ENCODE peak calls at places on chromosomes 6 and 20, in five cellular contexts. O is ovary, Q is K562, P is PC-3, E is IMR-90. V is an unnamed sample. For H3K27me3, the result is how much of the 10 kb centered on the place peaks cover.

GRCh38 chr6:124658053-124658452 is 304.2 kb upstream of the RNF217 start:
- DNase-seq in O (no peak), Q (no peak), P (no peak), E (no peak), V (no peak)

GRCh38 chr6:8182209-8182845 is 80.0 kb upstream of the EEF1E1 start:
- DNase-seq in O (no peak), Q (no peak), P (no peak), E (peak), V (no peak)

GRCh38 chr6:169208011-169208410 is 45.6 kb downstream of the THBS2 start:
- DNase-seq in O (no peak), Q (no peak), P (no peak), E (no peak), V (no peak)

GRCh38 chr6:15956205-15957106 is 172.4 kb upstream of the MYLIP start:
- DNase-seq in O (no peak), Q (no peak), P (no peak), E (no peak), V (no peak)

GRCh38 chr6:132199343-132199742 is 201.9 kb downstream of the MOXD1 start:
- DNase-seq in O (no peak), Q (no peak), P (peak), E (peak), V (no peak)

GRCh38 chr6:5175195-5175594 is 85.6 kb downstream of the LYRM4 start:
- DNase-seq in O (no peak), Q (peak), P (peak), E (no peak), V (no peak)

GRCh38 chr20:62741191-62741676 is 32.6 kb downstream of the NTSR1 start:
- DNase-seq in O (no peak), Q (no peak), P (peak), E (no peak), V (no peak)

GRCh38 chr6:21908117-21908848 is 314.7 kb downstream of the SOX4 start:
- DNase-seq in O (no peak), Q (no peak), P (no peak), E (no peak), V (no peak)

GRCh38 chr6:163392533-163392932 is 22.0 kb upstream of the QKI start:
- DNase-seq in O (no peak), Q (peak), P (peak), E (peak), V (no peak)

GRCh38 chr20:46286977-46287376 is 21.3 kb downstream of the CDH22 start:
- DNase-seq in O (no peak), Q (no peak), P (no peak), E (no peak), V (no peak)

GRCh38 chr6:46781478-46782378 is 11.5 kb upstream of the MEP1A start:
- DNase-seq in O (no peak), Q (peak), P (peak), E (peak), V (no peak)

GRCh38 chr6:165556116-165556843 is 106.8 kb downstream of the PDE10A start:
- DNase-seq in O (no peak), Q (no peak), P (peak), E (peak), V (no peak)

GRCh38 chr20:37172836-37173235 is 6.3 kb upstream of the RPN2 start:
- DNase-seq in O (no peak), Q (no peak), P (no peak), E (no peak), V (no peak)

GRCh38 chr6:56242343-56242742 is 5.0 kb downstream of the COL21A1 start:
- DNase-seq in O (no peak), Q (no peak), P (no peak), E (no peak), V (no peak)

GRCh38 chr6:80336906-80337305 is 230.4 kb downstream of the BCKDHB start:
- DNase-seq in O (no peak), Q (no peak), P (peak), E (no peak), V (no peak)

GRCh38 chr20:13800728-13801134 is 15.9 kb downstream of the NDUFAF5 start:
- DNase-seq in O (peak), Q (no peak), P (peak), E (peak), V (peak)

GRCh38 chr20:46746972-46747371 is 37.5 kb downstream of the SLC2A10 start:
- DNase-seq in O (no peak), Q (no peak), P (peak), E (peak), V (no peak)

GRCh38 chr6:6806793-6807518 is 218.4 kb downstream of the LY86 start:
- DNase-seq in O (no peak), Q (peak), P (peak), E (no peak), V (no peak)

GRCh38 chr20:13262701-13263335 is 41.7 kb downstream of the ISM1 start:
- DNase-seq in O (no peak), Q (no peak), P (peak), E (no peak), V (no peak)

GRCh38 chr6:13575377-13575775 is 975 bp downstream of the SIRT5 start:
- DNase-seq in O (no peak), Q (no peak), P (no peak), E (no peak), V (no peak)

GRCh38 chr6:16576391-16577368 is 184.6 kb downstream of the ATXN1 start:
- DNase-seq in O (no peak), Q (no peak), P (peak), E (no peak), V (no peak)

GRCh38 chr6:4906942-4907300 is 96.9 kb downstream of the RPP40 start:
- DNase-seq in O (no peak), Q (no peak), P (no peak), E (peak), V (no peak)

GRCh38 chr20:57912227-57912582 is 202.4 kb upstream of the PMEPA1 start:
- DNase-seq in O (no peak), Q (no peak), P (no peak), E (no peak), V (no peak)
- H3K27me3 ChIP-seq in O (under half), Q (under half), P (under half), E (under half), V (under half)

GRCh38 chr20:38676576-38676975 is 47.7 kb upstream of the SLC32A1 start:
- DNase-seq in O (no peak), Q (no peak), P (no peak), E (no peak), V (no peak)
- H3K27me3 ChIP-seq in O (under half), Q (under half), P (under half), E (under half), V (half or more)

GRCh38 chr20:2796011-2796660 is 4.3 kb downstream of the CPXM1 start:
- DNase-seq in O (no peak), Q (no peak), P (no peak), E (no peak), V (no peak)
- H3K27me3 ChIP-seq in O (under half), Q (half or more), P (under half), E (under half), V (half or more)

GRCh38 chr6:100446115-100446921 is 18.4 kb downstream of the SIM1 start:
- DNase-seq in O (no peak), Q (no peak), P (no peak), E (no peak), V (no peak)
- H3K27me3 ChIP-seq in O (under half), Q (under half), P (under half), E (half or more), V (under half)

DNA sequence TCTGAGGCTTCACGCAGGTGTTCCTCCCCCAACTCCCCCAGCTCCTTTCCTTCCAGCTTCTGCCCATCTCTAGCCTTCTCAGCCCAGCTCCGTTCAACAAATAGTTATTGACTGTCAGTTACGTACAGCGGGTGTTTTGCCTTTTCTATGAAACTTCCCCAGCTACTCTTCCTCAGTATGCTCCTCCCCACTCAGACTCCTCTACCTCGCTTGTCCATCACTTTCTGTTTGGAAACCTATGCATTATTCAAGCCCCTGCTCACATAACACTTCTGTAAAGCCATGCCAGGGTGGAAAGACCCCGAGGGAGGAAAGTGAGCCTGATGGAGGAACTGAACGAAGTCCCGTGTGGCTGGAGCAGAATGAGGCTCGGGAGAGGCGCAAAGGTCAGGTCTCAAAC is 44.2 kb upstream of the NR2E1 start:
- DNase-seq in O (no peak), Q (no peak), P (no peak), E (no peak), V (no peak)
- H3K27me3 ChIP-seq in O (under half), Q (half or more), P (under half), E (half or more), V (half or more)

GRCh38 chr20:64163776-64164122 is 503 bp upstream of the MYT1 start:
- DNase-seq in O (no peak), Q (no peak), P (no peak), E (no peak), V (no peak)
- H3K27me3 ChIP-seq in O (under half), Q (half or more), P (half or more), E (half or more), V (half or more)

GRCh38 chr6:372336-372911 is 19.1 kb upstream of the IRF4 start:
- DNase-seq in O (peak), Q (no peak), P (no peak), E (no peak), V (no peak)
- H3K27me3 ChIP-seq in O (under half), Q (half or more), P (under half), E (under half), V (under half)

V was measured in psoas muscle.